ENCODE peak calls at places on chromosomes 13 and 19, in eight cellular contexts. K is psoas muscle; C is tibial nerve; F is effector memory CD4-positive, alpha-beta T cell; Z is IMR-90; G is cardiac muscle cell; L is fibroblast of lung; W is caudate nucleus. M is an unnamed sample.
A peak's percentile ranks its signal among the peaks of the same experiment; 100 is the strongest.

GRCh38 chr13:46721054-46721453 is 75.9 kb downstream of the ESD start:
- DNase-seq in Z (peak; percentile 53), W (peak; percentile 12), L (peak; percentile 29), C (peak; percentile 68), G (peak; percentile 68), F (no peak), K (peak; percentile 39), M (peak; percentile 51)

GRCh38 chr13:101576452-101576851 is 124.0 kb downstream of the ITGBL1 start:
- DNase-seq in K (no peak), W (no peak), F (no peak), G (no peak), L (peak; percentile 61), C (no peak), Z (peak; percentile 81), M (no peak)

GRCh38 chr13:48043789-48044503 is 6.4 kb downstream of the NUDT15 start:
- DNase-seq in G (peak; percentile 61), F (no peak), K (no peak), Z (peak; percentile 73), W (no peak), L (peak; percentile 71), C (no peak), M (no peak)

GRCh38 chr19:38655148-38655824 is 7.8 kb downstream of the ACTN4 start:
- DNase-seq in K (no peak), L (peak; percentile 66), Z (peak; percentile 54), W (no peak), F (no peak), C (no peak), G (no peak), M (no peak)

GRCh38 chr13:73945871-73946270 is 188.3 kb downstream of the KLF12 start:
- DNase-seq in W (peak; percentile 2), Z (no peak), C (no peak), F (no peak), G (no peak), K (peak; percentile 31), L (peak; percentile 57), M (no peak)

GRCh38 chr13:96817336-96817941 is 176.8 kb downstream of the OXGR1 start:
- DNase-seq in Z (peak; percentile 10), C (peak; percentile 31), W (no peak), G (peak; percentile 31), L (peak; percentile 1), K (no peak), F (no peak), M (no peak)

GRCh38 chr19:39362682-39363657 is 20.7 kb downstream of the SAMD4B start:
- DNase-seq in K (no peak), C (no peak), L (peak; percentile 79), F (no peak), G (peak; percentile 51), W (no peak), Z (peak; percentile 85), M (no peak)

GRCh38 chr19:43624933-43625332 is 5.5 kb upstream of the ZNF428 start:
- DNase-seq in W (peak; percentile 23), G (peak; percentile 57), L (no peak), F (peak; percentile 73), C (peak; percentile 28), K (peak; percentile 31), Z (peak; percentile 8), M (no peak)

GRCh38 chr13:28475916-28476725 is 18.8 kb downstream of the FLT1 start:
- DNase-seq in Z (peak; percentile 97), C (no peak), F (no peak), L (peak; percentile 91), K (no peak), G (peak; percentile 94), W (no peak), M (no peak)

GRCh38 chr13:110590577-110590976 is 24.8 kb upstream of the NAXD start:
- DNase-seq in G (no peak), F (no peak), C (no peak), K (no peak), Z (no peak), L (no peak), W (no peak), M (no peak)

GRCh38 chr19:2503521-2504109 is 27.7 kb downstream of the GADD45B start:
- DNase-seq in K (no peak), L (peak; percentile 85), Z (peak; percentile 78), G (peak; percentile 40), F (peak; percentile 76), W (no peak), C (no peak), M (no peak)

DNA sequence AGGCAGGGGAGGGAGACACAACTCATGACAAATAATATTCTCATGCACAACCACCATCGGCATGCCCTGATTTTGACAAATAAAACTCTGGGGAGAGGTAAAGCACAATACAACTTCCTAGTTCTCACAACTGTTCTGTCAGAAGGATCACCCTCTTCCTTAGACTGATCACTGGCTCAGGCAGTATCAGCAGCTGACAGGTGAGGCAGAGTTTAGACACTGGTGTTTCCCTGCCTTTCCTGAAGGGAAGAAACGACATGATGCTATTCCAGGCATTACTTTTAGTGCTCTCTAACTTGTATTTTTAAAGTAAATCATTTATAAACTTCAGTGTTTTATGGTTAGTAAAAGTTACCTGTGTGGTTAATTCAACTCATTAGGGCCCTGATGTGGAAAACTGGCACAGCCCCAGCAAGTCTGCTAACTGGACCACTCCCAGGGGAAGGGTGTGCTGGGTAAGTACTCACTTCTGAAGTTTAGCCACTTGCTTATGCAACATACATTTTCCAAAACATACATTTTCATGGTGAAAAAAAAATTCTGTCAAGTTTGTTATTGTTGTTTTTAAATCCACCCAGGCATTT is 82.8 kb downstream of the CRYL1 start:
- DNase-seq in G (no peak), L (no peak), C (no peak), K (no peak), Z (no peak), W (no peak), F (no peak), M (no peak)
- H3K27ac ChIP-seq in G (no peak overlapping the region), L (no peak overlapping the region), C (no peak overlapping the region), K (no peak overlapping the region), Z (no peak overlapping the region), W (peak overlapping the region; percentile 63), F (no peak overlapping the region), M (peak overlapping the region; percentile 88)

DNA sequence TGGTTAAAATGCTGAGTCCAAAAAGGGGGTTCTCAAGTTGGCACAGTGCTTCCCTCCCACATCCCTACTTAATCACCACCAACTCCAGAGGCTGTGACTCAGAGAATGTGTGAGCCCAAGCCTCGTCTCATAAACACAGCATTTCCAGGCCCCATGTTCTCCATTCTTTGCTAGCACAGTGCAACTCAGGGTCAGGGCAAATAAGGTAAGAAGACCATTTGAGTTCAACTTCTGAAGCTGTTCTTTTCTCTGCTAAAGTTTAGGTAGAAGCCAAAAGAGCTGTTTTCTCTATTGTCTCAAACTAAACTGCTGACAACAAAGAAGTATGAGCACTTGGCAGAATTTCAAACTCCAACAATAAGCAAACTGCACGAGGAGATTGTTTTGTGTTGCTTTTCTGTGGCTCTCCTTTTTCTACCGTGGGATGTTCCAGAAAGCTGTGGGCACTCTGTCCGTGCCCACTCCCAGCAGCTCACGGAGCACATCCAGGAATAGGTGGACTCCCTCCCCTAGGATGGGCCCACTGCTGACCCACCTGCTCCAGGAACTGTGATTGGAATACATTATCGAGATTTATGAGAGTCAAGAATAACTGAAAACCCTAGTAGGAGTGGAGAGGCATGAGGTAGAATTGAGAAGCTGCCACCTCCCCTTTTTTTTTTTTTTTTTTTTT is 494.3 kb downstream of the COG6 start:
- DNase-seq in C (peak; percentile 34), G (peak; percentile 88), K (no peak), Z (peak; percentile 53), F (no peak), L (peak; percentile 91), W (no peak), M (peak; percentile 89)
- H3K27ac ChIP-seq in C (peak overlapping the region; percentile 73), G (no peak overlapping the region), K (no peak overlapping the region), Z (no peak overlapping the region), F (no peak overlapping the region), L (no peak overlapping the region), W (peak overlapping the region; percentile 92), M (peak overlapping the region; percentile 85)

GRCh38 chr19:13794752-13795589 is at the start of gene ZSWIM4:
- DNase-seq in G (peak; percentile 100), F (peak; percentile 79), L (peak; percentile 100), K (peak; percentile 99), C (peak; percentile 98), W (peak; percentile 98), Z (peak; percentile 99), M (peak; percentile 98)

GRCh38 chr19:13795595-13796300 is 505 bp downstream of the ZSWIM4 start:
- DNase-seq in F (no peak), Z (peak; percentile 28), C (no peak), L (peak; percentile 46), W (no peak), K (no peak), G (peak; percentile 25), M (no peak)

GRCh38 chr19:13796301-13797057 is 1.2 kb downstream of the ZSWIM4 start:
- DNase-seq in F (no peak), Z (peak; percentile 98), W (no peak), C (peak; percentile 61), G (peak; percentile 95), K (peak; percentile 82), L (peak; percentile 97), M (peak; percentile 87)

GRCh38 chr19:13797058-13797440 is 1.8 kb downstream of the ZSWIM4 start:
- DNase-seq in Z (no peak), W (no peak), L (no peak), K (no peak), G (no peak), F (no peak), C (no peak), M (no peak)

DNA sequence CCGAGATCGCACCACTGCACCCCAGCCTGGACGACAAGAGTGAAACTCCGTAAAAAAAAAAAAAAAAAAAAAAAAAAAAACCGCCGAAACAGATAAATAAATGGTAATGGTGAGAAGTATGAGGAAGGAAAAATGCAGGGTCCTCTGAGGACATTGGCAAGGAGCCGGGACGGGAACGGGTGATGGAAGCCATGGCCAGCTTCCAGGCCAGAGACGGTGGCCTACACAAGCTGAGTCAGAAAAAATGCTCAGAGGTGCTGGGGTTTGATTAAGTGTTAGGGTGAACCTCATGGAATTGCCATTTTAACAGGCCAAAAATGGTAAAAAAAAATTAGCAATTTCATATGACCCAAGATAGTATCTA is 873 bp upstream of the ZSWIM4 start:
- DNase-seq in L (peak; percentile 98), W (no peak), F (no peak), C (peak; percentile 86), Z (peak; percentile 96), K (peak; percentile 82), G (peak; percentile 99), M (peak; percentile 91)
- H3K27ac ChIP-seq in L (peak overlapping the region; percentile 99), W (no peak overlapping the region), F (peak overlapping the region; percentile 72), C (peak overlapping the region; percentile 87), Z (peak overlapping the region; percentile 95), K (peak overlapping the region; percentile 93), G (no peak overlapping the region), M (peak overlapping the region; percentile 92)

GRCh38 chr19:46551175-46551574 is 50.0 kb upstream of the CALM3 start:
- DNase-seq in G (no peak), C (no peak), Z (no peak), K (no peak), F (no peak), W (no peak), L (no peak), M (no peak)

GRCh38 chr19:46550684-46551083 is 50.4 kb upstream of the CALM3 start:
- DNase-seq in F (no peak), W (no peak), Z (no peak), C (no peak), G (no peak), L (no peak), K (no peak), M (no peak)

GRCh38 chr19:46559203-46559602 is 41.9 kb upstream of the CALM3 start:
- DNase-seq in Z (no peak), F (no peak), W (no peak), L (no peak), C (no peak), K (no peak), G (no peak), M (no peak)

DNA sequence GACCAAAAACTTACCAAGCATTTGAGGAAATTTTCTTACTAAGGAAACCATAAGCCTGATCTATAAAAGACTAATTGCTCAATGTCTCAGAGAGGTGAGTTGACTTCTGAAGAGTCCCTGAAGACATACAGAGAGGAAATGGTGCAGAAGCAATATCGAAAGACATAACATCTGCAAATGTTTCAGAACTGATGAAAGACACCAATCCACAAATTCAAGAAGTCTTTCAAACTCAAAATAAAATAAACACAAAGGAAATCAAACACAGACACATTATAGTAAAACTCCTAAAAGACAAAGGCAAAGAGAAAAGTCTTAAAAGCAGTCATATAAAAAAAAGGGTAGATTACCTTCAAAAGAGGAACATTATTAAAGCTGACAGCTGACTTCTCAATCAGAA is 45.4 kb upstream of the CALM3 start:
- DNase-seq in C (no peak), W (no peak), K (no peak), Z (no peak), L (no peak), F (no peak), G (no peak), M (no peak)
- H3K27ac ChIP-seq in C (no peak overlapping the region), W (no peak overlapping the region), K (no peak overlapping the region), Z (no peak overlapping the region), L (no peak overlapping the region), F (no peak overlapping the region), G (no peak overlapping the region), M (no peak overlapping the region)